ENCODE peak calls at places on chromosome 3, in seven cellular contexts. A is CD8-positive, alpha-beta T cell; Q is heart left ventricle; M is CD8-positive, alpha-beta memory T cell; P is breast epithelium; H is heart right ventricle; O is left lung. Z is an unnamed sample. For H3K9me3, the result is how much of the 10 kb centered on the place peaks cover.

GRCh38 chr3:156646958-156647357 is 27.4 kb upstream of the TIPARP start:
- DNase-seq in A (no peak), Q (no peak), M (no peak), P (no peak), H (no peak), O (no peak), Z (no peak)

GRCh38 chr3:129794319-129795201 is 99.0 kb downstream of the TMCC1 start:
- DNase-seq in A (no peak), Q (peak), M (no peak), P (no peak), H (peak), O (peak), Z (no peak)

GRCh38 chr3:73512095-73512494 is 112.6 kb downstream of the PDZRN3 start:
- DNase-seq in A (no peak), Q (no peak), M (no peak), P (no peak), H (no peak), O (no peak), Z (no peak)

GRCh38 chr3:64294771-64295170 is 69.5 kb upstream of the PRICKLE2 start:
- DNase-seq in A (no peak), Q (no peak), M (no peak), P (no peak), H (no peak), O (no peak), Z (no peak)

GRCh38 chr3:141094851-141095545 is 43.9 kb downstream of the SPSB4 start:
- DNase-seq in A (no peak), Q (peak), M (no peak), P (no peak), H (peak), O (no peak), Z (no peak)

GRCh38 chr3:191094057-191094456 is 105.0 kb upstream of the OSTN start:
- DNase-seq in A (no peak), Q (no peak), M (no peak), P (no peak), H (no peak), O (no peak), Z (no peak)

GRCh38 chr3:135263331-135263730 is 468.3 kb downstream of the EPHB1 start:
- DNase-seq in A (no peak), Q (no peak), M (no peak), P (no peak), H (no peak), O (no peak), Z (no peak)

GRCh38 chr3:185283374-185283935 is 29.6 kb upstream of the EHHADH start:
- DNase-seq in A (no peak), Q (no peak), M (no peak), P (no peak), H (no peak), O (no peak), Z (no peak)

GRCh38 chr3:129985113-129985512 is 10.6 kb downstream of the TRH start:
- DNase-seq in A (no peak), Q (peak), M (no peak), P (no peak), H (peak), O (no peak), Z (no peak)

GRCh38 chr3:181969925-181970324 is 258.2 kb downstream of the SOX2 start:
- DNase-seq in A (no peak), Q (no peak), M (no peak), P (no peak), H (no peak), O (no peak), Z (no peak)

GRCh38 chr3:134941820-134942219 is 146.8 kb downstream of the EPHB1 start:
- DNase-seq in A (no peak), Q (no peak), M (no peak), P (no peak), H (no peak), O (no peak), Z (no peak)

GRCh38 chr3:47565861-47566550 is 12.7 kb downstream of the CSPG5 start:
- DNase-seq in A (no peak), Q (no peak), M (no peak), P (no peak), H (no peak), O (no peak), Z (no peak)

GRCh38 chr3:138653567-138653966 is 45.0 kb downstream of the FAIM start:
- DNase-seq in A (no peak), Q (no peak), M (no peak), P (no peak), H (no peak), O (no peak), Z (no peak)

GRCh38 chr3:23004971-23005370 is 198.2 kb upstream of the UBE2E2 start:
- DNase-seq in A (no peak), Q (no peak), M (no peak), P (no peak), H (no peak), O (no peak), Z (no peak)

GRCh38 chr3:124084398-124084881 is 92.5 kb upstream of the ROPN1 start:
- DNase-seq in A (no peak), Q (no peak), M (no peak), P (no peak), H (no peak), O (no peak), Z (no peak)

GRCh38 chr3:155242342-155242741 is 51.1 kb downstream of the STRIT1 start:
- DNase-seq in A (no peak), Q (no peak), M (no peak), P (no peak), H (no peak), O (no peak), Z (no peak)

GRCh38 chr3:39166134-39166710 is 12.8 kb upstream of the CSRNP1 start:
- DNase-seq in A (no peak), Q (no peak), M (no peak), P (no peak), H (no peak), O (no peak), Z (no peak)

GRCh38 chr3:171383206-171384018 is 76.8 kb downstream of the TNIK start:
- DNase-seq in A (no peak), Q (no peak), M (no peak), P (no peak), H (no peak), O (no peak), Z (no peak)

GRCh38 chr3:56887402-56888025 is 85.8 kb upstream of the ARHGEF3 start:
- DNase-seq in A (peak), Q (no peak), M (no peak), P (no peak), H (no peak), O (no peak), Z (no peak)

GRCh38 chr3:139655880-139656279 is 21.9 kb downstream of the NMNAT3 start:
- DNase-seq in A (no peak), Q (peak), M (no peak), P (no peak), H (no peak), O (no peak), Z (no peak)

GRCh38 chr3:83048556-83048955 is 1287.1 kb upstream of the GBE1 start:
- DNase-seq in A (no peak), Q (no peak), M (no peak), P (no peak), H (no peak), O (no peak), Z (no peak)

GRCh38 chr3:55661141-55661540 is 174.0 kb upstream of the WNT5A start:
- DNase-seq in A (no peak), Q (no peak), M (no peak), P (no peak), H (no peak), O (no peak), Z (no peak)

GRCh38 chr3:156670652-156671051 is 3.7 kb upstream of the TIPARP start:
- DNase-seq in A (no peak), Q (no peak), M (no peak), P (no peak), H (no peak), O (no peak), Z (no peak)

DNA sequence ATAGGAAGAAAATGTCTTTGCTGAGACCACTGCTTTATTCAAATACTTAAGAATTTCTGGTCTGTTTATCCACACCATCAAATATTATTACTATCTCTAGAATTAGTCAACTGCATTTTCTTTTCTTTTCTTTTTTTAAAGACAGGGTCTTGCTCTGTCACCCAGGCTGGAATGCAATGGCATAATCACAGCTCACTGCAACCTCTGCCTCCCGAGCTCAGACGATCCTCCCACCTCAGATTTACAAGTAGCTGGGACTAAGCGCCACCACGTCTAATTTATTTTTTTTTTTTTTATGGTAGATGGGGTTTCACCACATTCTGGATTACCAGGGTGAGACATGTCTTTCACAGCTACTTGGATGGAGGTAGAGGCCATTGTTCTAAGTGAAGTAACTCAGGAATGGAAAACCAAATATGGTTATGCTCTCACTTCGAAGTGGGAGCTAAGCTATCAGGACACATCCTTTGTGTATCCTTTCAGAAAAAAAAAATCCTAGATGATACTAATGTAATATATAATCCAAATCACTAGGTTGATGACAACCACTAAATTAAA is 52.8 kb downstream of the STAG1 start:
- DNase-seq in A (no peak), Q (no peak), M (no peak), P (no peak), H (no peak), O (no peak), Z (no peak)
- H3K9me3 ChIP-seq in A (under half), Q (under half), M (under half), P (under half), H (under half), O (under half), Z (under half)

DNA sequence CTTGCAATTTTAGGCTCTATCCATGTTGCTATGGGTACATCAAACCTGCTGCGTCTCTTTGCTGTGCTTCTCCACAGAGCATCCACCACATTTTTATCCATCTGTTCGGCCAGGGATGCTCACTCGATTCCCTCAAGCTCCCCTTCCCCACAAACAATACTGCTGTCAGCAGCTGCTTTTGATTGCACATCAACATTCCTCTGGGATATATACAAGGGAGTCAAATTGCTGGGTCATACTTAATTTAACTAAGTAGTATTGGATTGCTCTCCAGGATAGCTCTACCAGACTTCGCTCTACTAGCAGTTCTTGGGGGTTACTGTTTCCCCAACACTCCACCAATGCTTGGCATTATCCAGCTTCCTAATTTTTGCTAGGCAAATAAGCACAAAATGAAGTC is 36.8 kb downstream of the TMEM108 start:
- DNase-seq in A (no peak), Q (no peak), M (no peak), P (no peak), H (no peak), O (no peak), Z (no peak)
- H3K9me3 ChIP-seq in A (under half), Q (under half), M (under half), P (under half), H (under half), O (under half), Z (under half)

DNA sequence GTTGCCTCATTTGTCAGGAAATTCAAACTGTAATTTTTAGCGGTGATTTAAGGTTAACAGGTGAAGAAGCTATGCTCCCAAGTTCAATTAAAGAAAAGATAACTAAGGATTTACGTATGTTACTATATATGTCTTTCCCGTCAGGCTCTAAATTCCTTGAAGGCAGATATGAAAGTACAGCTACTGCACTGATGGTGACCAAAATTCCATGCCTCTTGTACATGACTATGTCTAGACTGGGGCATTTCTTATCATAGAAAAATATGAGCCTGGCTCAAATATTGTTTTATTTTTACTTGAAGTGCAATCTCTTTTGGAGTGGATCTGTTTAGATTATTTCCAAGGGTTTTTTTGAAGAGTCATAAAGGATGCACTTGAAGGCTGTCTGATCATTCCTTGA is 647.1 kb upstream of the KCNMB2 start:
- DNase-seq in A (no peak), Q (no peak), M (no peak), P (no peak), H (no peak), O (no peak), Z (no peak)
- H3K9me3 ChIP-seq in A (under half), Q (under half), M (under half), P (under half), H (under half), O (under half), Z (under half)

DNA sequence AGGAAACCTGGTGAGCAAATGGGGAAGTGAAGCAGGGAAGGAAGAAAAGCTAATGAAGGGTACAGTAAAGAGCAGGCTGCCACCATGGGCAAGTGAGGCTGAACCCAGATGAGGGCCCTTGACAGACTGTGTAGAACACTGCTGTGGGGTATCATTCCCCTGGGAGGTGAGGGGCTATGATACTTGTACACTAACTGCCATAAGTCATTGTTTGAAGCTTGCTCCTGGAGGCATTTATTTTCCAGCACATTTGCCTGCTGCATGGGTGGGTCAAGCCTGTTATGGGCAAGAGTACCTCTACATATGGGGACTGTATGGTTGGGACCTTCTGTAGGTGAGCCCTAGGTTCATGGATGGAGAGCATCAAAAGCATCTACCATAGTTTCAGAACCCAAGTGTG is 57.4 kb downstream of the POMGNT2 start:
- DNase-seq in A (no peak), Q (no peak), M (no peak), P (no peak), H (no peak), O (no peak), Z (no peak)
- H3K9me3 ChIP-seq in A (under half), Q (under half), M (under half), P (half or more), H (under half), O (under half), Z (under half)